ENCODE peak calls at places on chromosomes 1 and 21, in seven cellular contexts. One of them, this sample, is unnamed.

GRCh38 chr1:44723496-44724407 is 7.2 kb downstream of the RNU5D-1 start:
- DNase-seq in transverse colon: peak
- DNase-seq in pancreas: peak
- DNase-seq in psoas muscle: no peak
- DNase-seq in epithelial cell of esophagus: no peak
- DNase-seq in astrocyte of the cerebellum: no peak
- DNase-seq in retinal pigment epithelial cell: no peak
- DNase-seq in this sample: no peak

GRCh38 chr1:43373034-43373940 is 5.5 kb upstream of the ELOVL1 start:
- DNase-seq in transverse colon: no peak
- DNase-seq in pancreas: no peak
- DNase-seq in psoas muscle: no peak
- DNase-seq in epithelial cell of esophagus: peak
- DNase-seq in astrocyte of the cerebellum: no peak
- DNase-seq in retinal pigment epithelial cell: no peak
- DNase-seq in this sample: peak

GRCh38 chr1:8025061-8025670 is 943 bp downstream of the ERRFI1 start:
- DNase-seq in transverse colon: no peak
- DNase-seq in pancreas: no peak
- DNase-seq in psoas muscle: no peak
- DNase-seq in epithelial cell of esophagus: peak
- DNase-seq in astrocyte of the cerebellum: no peak
- DNase-seq in retinal pigment epithelial cell: no peak
- DNase-seq in this sample: no peak

GRCh38 chr21:42724226-42724920 is 71.0 kb downstream of the PDE9A start:
- DNase-seq in transverse colon: peak
- DNase-seq in pancreas: no peak
- DNase-seq in psoas muscle: no peak
- DNase-seq in epithelial cell of esophagus: peak
- DNase-seq in astrocyte of the cerebellum: peak
- DNase-seq in retinal pigment epithelial cell: peak
- DNase-seq in this sample: peak

GRCh38 chr1:172638249-172638648 is 20.7 kb upstream of the FASLG start:
- DNase-seq in transverse colon: no peak
- DNase-seq in pancreas: no peak
- DNase-seq in psoas muscle: no peak
- DNase-seq in epithelial cell of esophagus: peak
- DNase-seq in astrocyte of the cerebellum: no peak
- DNase-seq in retinal pigment epithelial cell: no peak
- DNase-seq in this sample: no peak

GRCh38 chr1:36107394-36107793 is 17.6 kb downstream of the COL8A2 start:
- DNase-seq in transverse colon: no peak
- DNase-seq in pancreas: no peak
- DNase-seq in psoas muscle: no peak
- DNase-seq in epithelial cell of esophagus: no peak
- DNase-seq in astrocyte of the cerebellum: no peak
- DNase-seq in retinal pigment epithelial cell: no peak
- DNase-seq in this sample: no peak

GRCh38 chr1:230123280-230124186 is 56.5 kb downstream of the GALNT2 start:
- DNase-seq in transverse colon: no peak
- DNase-seq in pancreas: no peak
- DNase-seq in psoas muscle: no peak
- DNase-seq in epithelial cell of esophagus: no peak
- DNase-seq in astrocyte of the cerebellum: peak
- DNase-seq in retinal pigment epithelial cell: no peak
- DNase-seq in this sample: peak

GRCh38 chr21:38760017-38760761 is 45.5 kb upstream of the ETS2 start:
- DNase-seq in transverse colon: no peak
- DNase-seq in pancreas: no peak
- DNase-seq in psoas muscle: no peak
- DNase-seq in epithelial cell of esophagus: no peak
- DNase-seq in astrocyte of the cerebellum: no peak
- DNase-seq in retinal pigment epithelial cell: no peak
- DNase-seq in this sample: no peak

GRCh38 chr1:29592731-29593130 is 356.4 kb downstream of the PTPRU start:
- DNase-seq in transverse colon: no peak
- DNase-seq in pancreas: no peak
- DNase-seq in psoas muscle: no peak
- DNase-seq in epithelial cell of esophagus: no peak
- DNase-seq in astrocyte of the cerebellum: no peak
- DNase-seq in retinal pigment epithelial cell: no peak
- DNase-seq in this sample: no peak

GRCh38 chr1:206735553-206736031 is 35.0 kb upstream of the IL19 start:
- DNase-seq in transverse colon: no peak
- DNase-seq in pancreas: no peak
- DNase-seq in psoas muscle: no peak
- DNase-seq in epithelial cell of esophagus: no peak
- DNase-seq in astrocyte of the cerebellum: no peak
- DNase-seq in retinal pigment epithelial cell: no peak
- DNase-seq in this sample: no peak

GRCh38 chr1:178540646-178541045 is 27.7 kb downstream of the TEX35 start:
- DNase-seq in transverse colon: no peak
- DNase-seq in pancreas: no peak
- DNase-seq in psoas muscle: no peak
- DNase-seq in epithelial cell of esophagus: peak
- DNase-seq in astrocyte of the cerebellum: no peak
- DNase-seq in retinal pigment epithelial cell: no peak
- DNase-seq in this sample: peak

GRCh38 chr1:8926707-8927694 is 18.7 kb upstream of the CA6 start:
- DNase-seq in transverse colon: no peak
- DNase-seq in pancreas: no peak
- DNase-seq in psoas muscle: no peak
- DNase-seq in epithelial cell of esophagus: no peak
- DNase-seq in astrocyte of the cerebellum: no peak
- DNase-seq in retinal pigment epithelial cell: no peak
- DNase-seq in this sample: no peak

GRCh38 chr1:7491089-7491817 is 279.8 kb upstream of the VAMP3 start:
- DNase-seq in transverse colon: no peak
- DNase-seq in pancreas: peak
- DNase-seq in psoas muscle: no peak
- DNase-seq in epithelial cell of esophagus: peak
- DNase-seq in astrocyte of the cerebellum: peak
- DNase-seq in retinal pigment epithelial cell: no peak
- DNase-seq in this sample: no peak

GRCh38 chr1:100009458-100009857 is 39.7 kb downstream of the SLC35A3 start:
- DNase-seq in transverse colon: no peak
- DNase-seq in pancreas: no peak
- DNase-seq in psoas muscle: no peak
- DNase-seq in epithelial cell of esophagus: peak
- DNase-seq in astrocyte of the cerebellum: no peak
- DNase-seq in retinal pigment epithelial cell: no peak
- DNase-seq in this sample: no peak

GRCh38 chr1:10473145-10473765 is 926 bp upstream of the DFFA start:
- DNase-seq in transverse colon: no peak
- DNase-seq in pancreas: no peak
- DNase-seq in psoas muscle: no peak
- DNase-seq in epithelial cell of esophagus: no peak
- DNase-seq in astrocyte of the cerebellum: no peak
- DNase-seq in retinal pigment epithelial cell: no peak
- DNase-seq in this sample: no peak
- H3K4me3 ChIP-seq in transverse colon: no peak
- H3K4me3 ChIP-seq in pancreas: no peak
- H3K4me3 ChIP-seq in psoas muscle: peak
- H3K4me3 ChIP-seq in epithelial cell of esophagus: no peak
- H3K4me3 ChIP-seq in astrocyte of the cerebellum: no peak
- H3K4me3 ChIP-seq in retinal pigment epithelial cell: no peak
- H3K4me3 ChIP-seq in this sample: no peak

DNA sequence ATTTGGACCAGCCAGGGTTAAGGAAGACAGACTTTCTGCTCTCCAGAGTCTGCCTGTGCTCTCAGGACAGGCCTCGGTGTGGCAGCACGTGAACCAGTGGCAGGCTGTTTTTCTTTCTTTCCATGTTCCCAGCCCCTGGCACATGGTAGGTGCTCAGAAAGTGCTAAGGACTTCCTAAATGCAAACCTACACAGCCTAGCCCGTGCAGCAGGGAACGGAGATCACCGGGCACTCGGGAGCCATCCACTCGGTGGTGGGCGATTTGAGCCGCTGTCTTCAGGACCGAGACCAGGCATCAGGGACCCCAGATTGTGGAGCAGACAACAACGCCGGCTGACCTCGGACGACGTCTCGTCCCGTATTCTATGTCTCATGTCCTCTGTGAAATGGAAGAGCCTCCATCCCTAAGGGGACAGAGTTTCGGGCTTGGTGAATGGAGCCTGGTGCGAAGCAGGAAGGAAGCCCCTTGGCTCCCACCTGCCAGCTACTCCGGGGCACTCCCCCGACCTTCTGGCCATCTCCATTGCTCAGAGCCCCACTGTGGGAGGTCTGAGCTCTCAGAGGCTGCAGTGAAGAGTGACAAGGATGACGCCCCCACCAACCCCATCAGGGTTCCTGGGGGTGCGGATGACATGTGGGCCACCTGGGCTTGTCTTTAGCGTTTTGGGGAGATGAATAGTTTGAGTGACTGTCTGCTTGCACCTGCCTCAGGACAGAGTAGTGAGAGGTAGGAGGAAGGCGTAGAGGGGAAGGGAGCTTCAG is 43.0 kb upstream of the LBR start:
- DNase-seq in transverse colon: no peak
- DNase-seq in pancreas: no peak
- DNase-seq in psoas muscle: no peak
- DNase-seq in epithelial cell of esophagus: no peak
- DNase-seq in astrocyte of the cerebellum: no peak
- DNase-seq in retinal pigment epithelial cell: no peak
- DNase-seq in this sample: no peak
- TF ChIP-seq CTCF in transverse colon: no peak
- TF ChIP-seq CTCF in pancreas: no peak
- TF ChIP-seq CTCF in psoas muscle: no peak
- TF ChIP-seq CTCF in epithelial cell of esophagus: no peak
- TF ChIP-seq CTCF in astrocyte of the cerebellum: peak
- TF ChIP-seq CTCF in retinal pigment epithelial cell: no peak
- TF ChIP-seq CTCF in this sample: no peak

DNA sequence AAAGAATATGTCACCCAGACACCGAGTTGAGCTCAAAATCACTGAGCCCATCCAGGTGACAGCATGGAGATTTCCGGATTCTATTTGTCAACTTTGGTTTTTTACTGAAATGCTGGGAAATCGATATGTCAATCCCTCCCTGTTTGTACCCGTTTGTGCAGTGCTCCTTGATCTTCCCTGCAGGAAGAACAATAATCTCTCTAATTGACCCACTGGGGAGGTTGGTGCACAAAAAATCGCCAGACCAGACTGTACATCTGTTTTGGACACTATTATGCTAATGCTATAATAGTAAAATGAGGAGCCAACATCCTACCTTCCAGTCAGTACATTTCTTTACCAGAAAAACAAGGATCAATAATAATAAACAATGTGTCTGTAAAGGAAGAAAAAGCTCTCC is 1.8 kb downstream of the BARHL2 start:
- DNase-seq in transverse colon: no peak
- DNase-seq in pancreas: no peak
- DNase-seq in psoas muscle: no peak
- DNase-seq in epithelial cell of esophagus: no peak
- DNase-seq in astrocyte of the cerebellum: no peak
- DNase-seq in retinal pigment epithelial cell: no peak
- DNase-seq in this sample: no peak
- H3K4me3 ChIP-seq in transverse colon: no peak
- H3K4me3 ChIP-seq in pancreas: no peak
- H3K4me3 ChIP-seq in psoas muscle: no peak
- H3K4me3 ChIP-seq in epithelial cell of esophagus: no peak
- H3K4me3 ChIP-seq in astrocyte of the cerebellum: no peak
- H3K4me3 ChIP-seq in retinal pigment epithelial cell: no peak
- H3K4me3 ChIP-seq in this sample: no peak

GRCh38 chr1:201286445-201286844 is 3.1 kb downstream of the PKP1 start:
- DNase-seq in transverse colon: no peak
- DNase-seq in pancreas: no peak
- DNase-seq in psoas muscle: no peak
- DNase-seq in epithelial cell of esophagus: no peak
- DNase-seq in astrocyte of the cerebellum: no peak
- DNase-seq in retinal pigment epithelial cell: no peak
- DNase-seq in this sample: no peak
- TF ChIP-seq CTCF in transverse colon: no peak
- TF ChIP-seq CTCF in pancreas: no peak
- TF ChIP-seq CTCF in psoas muscle: no peak
- TF ChIP-seq CTCF in epithelial cell of esophagus: no peak
- TF ChIP-seq CTCF in astrocyte of the cerebellum: no peak
- TF ChIP-seq CTCF in retinal pigment epithelial cell: no peak
- TF ChIP-seq CTCF in this sample: no peak

GRCh38 chr1:41800237-41800902 is 118.4 kb downstream of the HIVEP3 start:
- DNase-seq in transverse colon: no peak
- DNase-seq in pancreas: no peak
- DNase-seq in psoas muscle: no peak
- DNase-seq in epithelial cell of esophagus: no peak
- DNase-seq in astrocyte of the cerebellum: no peak
- DNase-seq in retinal pigment epithelial cell: no peak
- DNase-seq in this sample: no peak
- H3K4me3 ChIP-seq in transverse colon: no peak
- H3K4me3 ChIP-seq in pancreas: no peak
- H3K4me3 ChIP-seq in psoas muscle: no peak
- H3K4me3 ChIP-seq in epithelial cell of esophagus: no peak
- H3K4me3 ChIP-seq in astrocyte of the cerebellum: no peak
- H3K4me3 ChIP-seq in retinal pigment epithelial cell: no peak
- H3K4me3 ChIP-seq in this sample: no peak

GRCh38 chr1:24861821-24862727 is 68.0 kb downstream of the RUNX3 start:
- DNase-seq in transverse colon: peak
- DNase-seq in pancreas: no peak
- DNase-seq in psoas muscle: no peak
- DNase-seq in epithelial cell of esophagus: peak
- DNase-seq in astrocyte of the cerebellum: no peak
- DNase-seq in retinal pigment epithelial cell: no peak
- DNase-seq in this sample: no peak
- TF ChIP-seq CTCF in transverse colon: no peak
- TF ChIP-seq CTCF in pancreas: no peak
- TF ChIP-seq CTCF in psoas muscle: no peak
- TF ChIP-seq CTCF in epithelial cell of esophagus: peak
- TF ChIP-seq CTCF in astrocyte of the cerebellum: peak
- TF ChIP-seq CTCF in retinal pigment epithelial cell: no peak
- TF ChIP-seq CTCF in this sample: no peak

GRCh38 chr1:220119043-220119512 is 25.1 kb downstream of the IARS2 start:
- DNase-seq in transverse colon: no peak
- DNase-seq in pancreas: no peak
- DNase-seq in psoas muscle: no peak
- DNase-seq in epithelial cell of esophagus: no peak
- DNase-seq in astrocyte of the cerebellum: no peak
- DNase-seq in retinal pigment epithelial cell: no peak
- DNase-seq in this sample: no peak
- H3K4me3 ChIP-seq in transverse colon: no peak
- H3K4me3 ChIP-seq in pancreas: no peak
- H3K4me3 ChIP-seq in psoas muscle: no peak
- H3K4me3 ChIP-seq in epithelial cell of esophagus: no peak
- H3K4me3 ChIP-seq in astrocyte of the cerebellum: no peak
- H3K4me3 ChIP-seq in retinal pigment epithelial cell: no peak
- H3K4me3 ChIP-seq in this sample: no peak

This sample was measured in HFF-Myc.